ENCODE peak calls at places on chromosome 12, in ten cellular contexts. M is A673, I is spleen, E is stomach, T is GM23338, W is uterus, S is MM.1S, A is transverse colon, Z is neuronal stem cell, J is adipocyte. V is an unnamed sample.
A peak's percentile ranks its signal among the peaks of the same experiment; 100 is the strongest.

GRCh38 chr12:4030938-4031702 is 157.9 kb upstream of the PARP11 start:
- DNase-seq in M (peak; percentile 66), I (peak; percentile 92), E (peak; percentile 86), T (peak; percentile 97), W (peak; percentile 91), S (peak; percentile 74), A (peak; percentile 92), Z (peak; percentile 95), J (peak; percentile 98), V (peak; percentile 75)

GRCh38 chr12:2937500-2937899 is 21.7 kb upstream of the TEAD4 start:
- DNase-seq in M (no peak), I (no peak), E (no peak), T (no peak), W (no peak), S (no peak), A (no peak), Z (no peak), J (no peak), V (no peak)

GRCh38 chr12:124569375-124570148 is 2.1 kb upstream of the NCOR2 start:
- DNase-seq in M (no peak), I (no peak), E (no peak), T (no peak), W (no peak), S (no peak), A (no peak), Z (no peak), J (no peak), V (no peak)

GRCh38 chr12:47812797-47813490 is 6.8 kb downstream of the HDAC7 start:
- DNase-seq in M (peak; percentile 89), I (peak; percentile 97), E (peak; percentile 85), T (peak; percentile 95), W (peak; percentile 93), S (peak; percentile 98), A (peak; percentile 89), Z (peak; percentile 75), J (peak; percentile 92), V (peak; percentile 87)

GRCh38 chr12:68998036-68998435 is 65.1 kb upstream of the CPM start:
- DNase-seq in M (no peak), I (no peak), E (no peak), T (no peak), W (no peak), S (no peak), A (no peak), Z (no peak), J (no peak), V (no peak)

GRCh38 chr12:106113446-106114083 is 25.2 kb downstream of the NUAK1 start:
- DNase-seq in M (no peak), I (no peak), E (no peak), T (no peak), W (peak; percentile 14), S (peak; percentile 68), A (no peak), Z (no peak), J (peak; percentile 39), V (peak; percentile 78)

GRCh38 chr12:76030378-76031080 is 1.0 kb downstream of the PHLDA1 start:
- DNase-seq in M (peak; percentile 25), I (peak; percentile 88), E (peak; percentile 41), T (peak; percentile 46), W (peak; percentile 34), S (peak; percentile 57), A (peak; percentile 24), Z (no peak), J (peak; percentile 55), V (peak; percentile 15)

GRCh38 chr12:93137656-93138612 is 208.8 kb upstream of the EEA1 start:
- DNase-seq in M (no peak), I (no peak), E (no peak), T (no peak), W (no peak), S (no peak), A (no peak), Z (no peak), J (peak; percentile 65), V (no peak)

GRCh38 chr12:43637116-43637515 is 85.1 kb upstream of the ADAMTS20 start:
- DNase-seq in M (no peak), I (no peak), E (no peak), T (no peak), W (no peak), S (no peak), A (no peak), Z (no peak), J (no peak), V (no peak)

GRCh38 chr12:71661977-71662522 is 1.6 kb downstream of the ZFC3H1 start:
- DNase-seq in M (no peak), I (no peak), E (no peak), T (no peak), W (no peak), S (no peak), A (no peak), Z (no peak), J (peak; percentile 79), V (no peak)
- H3K36me3 ChIP-seq in M (peaks cover 31% of the 10 kb centered on the region), I (peaks cover 44% of the 10 kb centered on the region), E (peaks cover 16% of the 10 kb centered on the region), T (peaks cover 13% of the 10 kb centered on the region), W (no peaks in the 10 kb centered on the region), S (peaks cover 12% of the 10 kb centered on the region), A (no peaks in the 10 kb centered on the region), Z (peaks cover 51% of the 10 kb centered on the region), J (peaks cover 35% of the 10 kb centered on the region), V (no peaks in the 10 kb centered on the region)

GRCh38 chr12:52147367-52147972 is 44.3 kb downstream of the KRT80 start:
- DNase-seq in M (peak; percentile 54), I (peak; percentile 76), E (peak; percentile 96), T (no peak), W (peak; percentile 78), S (no peak), A (peak; percentile 95), Z (no peak), J (peak; percentile 99), V (peak; percentile 91)

GRCh38 chr12:52147983-52148540 is 43.8 kb downstream of the KRT80 start:
- DNase-seq in M (no peak), I (peak; percentile 69), E (no peak), T (no peak), W (no peak), S (no peak), A (no peak), Z (no peak), J (no peak), V (no peak)

GRCh38 chr12:52149182-52149641 is 42.6 kb downstream of the KRT80 start:
- DNase-seq in M (no peak), I (peak; percentile 47), E (no peak), T (no peak), W (no peak), S (no peak), A (peak; percentile 13), Z (no peak), J (peak; percentile 12), V (no peak)

GRCh38 chr12:52149651-52150241 is 42.1 kb downstream of the KRT80 start:
- DNase-seq in M (no peak), I (peak; percentile 72), E (no peak), T (no peak), W (no peak), S (no peak), A (no peak), Z (no peak), J (no peak), V (no peak)

DNA sequence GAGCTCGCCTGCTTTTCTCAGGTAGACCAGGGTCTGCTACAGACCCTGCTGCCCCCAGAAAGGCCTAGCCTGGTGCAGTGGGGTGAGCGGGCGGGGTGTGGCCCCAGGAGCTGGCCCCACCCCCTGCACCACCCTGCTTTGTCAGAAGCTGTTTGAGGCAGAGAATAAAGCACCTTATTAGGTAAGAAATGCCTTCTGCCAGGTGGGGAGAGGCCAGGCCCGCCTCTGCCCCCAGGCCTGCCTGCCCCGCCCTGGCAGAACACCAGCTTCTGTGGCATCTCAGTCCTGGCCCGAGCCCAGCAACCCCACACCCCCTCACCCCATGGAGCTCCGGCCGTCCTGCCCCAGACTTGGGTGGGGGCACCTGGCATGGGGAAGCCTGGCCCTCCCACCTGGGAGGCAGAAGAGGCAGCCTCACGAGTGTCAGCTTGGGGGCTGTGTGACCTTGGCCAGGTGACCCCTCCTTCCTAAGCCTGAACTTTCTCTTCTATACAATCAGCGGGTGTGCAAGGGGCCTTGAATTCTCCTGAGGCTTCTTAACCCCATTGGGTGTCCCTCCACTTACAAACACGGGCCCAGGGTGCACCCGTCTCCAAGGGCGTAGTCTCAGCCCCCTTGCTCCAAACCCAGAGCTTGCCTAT is 43.2 kb downstream of the KRT80 start:
- DNase-seq in M (no peak), I (peak; percentile 64), E (peak; percentile 86), T (peak; percentile 56), W (no peak), S (no peak), A (peak; percentile 92), Z (no peak), J (no peak), V (no peak)
- H3K4me1 ChIP-seq in M (no peaks in the 10 kb centered on the region), I (peaks cover 29% of the 10 kb centered on the region), E (peaks cover 45% of the 10 kb centered on the region), T (peaks cover 4% of the 10 kb centered on the region), W (peaks cover 4% of the 10 kb centered on the region), S (no peaks in the 10 kb centered on the region), A (peaks cover 67% of the 10 kb centered on the region), Z (peaks cover 16% of the 10 kb centered on the region), J (peaks cover 57% of the 10 kb centered on the region), V (peaks cover 20% of the 10 kb centered on the region)

GRCh38 chr12:112198120-112198733 is 72.9 kb downstream of the TRAFD1 start:
- DNase-seq in M (peak; percentile 76), I (peak; percentile 77), E (peak; percentile 46), T (peak; percentile 94), W (peak; percentile 31), S (peak; percentile 23), A (peak; percentile 28), Z (peak; percentile 61), J (peak; percentile 77), V (no peak)
- H3K36me3 ChIP-seq in M (peaks cover 16% of the 10 kb centered on the region), I (peaks cover 100% of the 10 kb centered on the region), E (peaks cover 46% of the 10 kb centered on the region), T (peaks cover 10% of the 10 kb centered on the region), W (no peaks in the 10 kb centered on the region), S (no peaks in the 10 kb centered on the region), A (no peaks in the 10 kb centered on the region), Z (peaks cover 89% of the 10 kb centered on the region), J (peaks cover 64% of the 10 kb centered on the region), V (no peaks in the 10 kb centered on the region)

DNA sequence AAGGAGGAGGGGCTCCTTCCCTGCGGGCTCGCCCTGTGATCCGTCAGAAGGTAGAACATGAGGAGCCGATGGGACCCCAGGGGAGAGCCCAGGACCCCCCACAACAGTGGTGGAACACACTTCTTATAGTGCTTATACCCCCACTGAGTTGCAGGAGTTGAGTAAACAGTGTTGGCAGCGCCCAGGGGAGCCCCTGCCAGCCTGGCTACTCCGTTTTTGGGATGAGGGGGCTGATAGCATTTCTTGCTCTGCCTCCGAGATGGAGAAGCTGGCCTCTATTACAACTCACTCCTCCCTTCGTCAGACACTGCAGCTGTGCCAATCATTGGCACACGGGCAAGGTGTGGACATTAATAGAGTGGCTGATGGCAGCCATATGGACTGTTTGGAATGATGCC is 95.0 kb upstream of the TMPO start:
- DNase-seq in M (no peak), I (no peak), E (no peak), T (no peak), W (no peak), S (no peak), A (no peak), Z (no peak), J (no peak), V (no peak)
- H3K4me1 ChIP-seq in M (peaks cover 61% of the 10 kb centered on the region), I (peaks cover 37% of the 10 kb centered on the region), E (peaks cover 13% of the 10 kb centered on the region), T (peaks cover 7% of the 10 kb centered on the region), W (no peaks in the 10 kb centered on the region), S (no peaks in the 10 kb centered on the region), A (peaks cover 22% of the 10 kb centered on the region), Z (peaks cover 7% of the 10 kb centered on the region), J (peaks cover 22% of the 10 kb centered on the region), V (peaks cover 11% of the 10 kb centered on the region)

GRCh38 chr12:46446645-46447044 is 74.1 kb upstream of the SLC38A2 start:
- DNase-seq in M (peak; percentile 46), I (no peak), E (no peak), T (no peak), W (no peak), S (no peak), A (no peak), Z (no peak), J (no peak), V (no peak)
- H3K36me3 ChIP-seq in M (no peaks in the 10 kb centered on the region), I (no peaks in the 10 kb centered on the region), E (no peaks in the 10 kb centered on the region), T (no peaks in the 10 kb centered on the region), W (no peaks in the 10 kb centered on the region), S (no peaks in the 10 kb centered on the region), A (no peaks in the 10 kb centered on the region), Z (no peaks in the 10 kb centered on the region), J (no peaks in the 10 kb centered on the region), V (no peaks in the 10 kb centered on the region)

GRCh38 chr12:55728932-55729591 is at the start of gene CD63:
- DNase-seq in M (peak; percentile 57), I (peak; percentile 96), E (peak; percentile 91), T (peak; percentile 77), W (peak; percentile 93), S (peak; percentile 62), A (peak; percentile 91), Z (no peak), J (peak; percentile 95), V (peak; percentile 88)
- H3K4me1 ChIP-seq in M (peaks cover 16% of the 10 kb centered on the region), I (peaks cover 66% of the 10 kb centered on the region), E (peaks cover 46% of the 10 kb centered on the region), T (peaks cover 28% of the 10 kb centered on the region), W (peaks cover 8% of the 10 kb centered on the region), S (peaks cover 16% of the 10 kb centered on the region), A (peaks cover 50% of the 10 kb centered on the region), Z (peaks cover 18% of the 10 kb centered on the region), J (peaks cover 45% of the 10 kb centered on the region), V (peaks cover 38% of the 10 kb centered on the region)

V was measured in gastrocnemius medialis.